ENCODE peak calls at places on chromosomes 5 and 9, in four cellular contexts. One of them, this sample, is unnamed.

GRCh38 chr9:37972346-37972745 is 68.4 kb upstream of the SLC25A51 start:
- DNase-seq in heart right ventricle: no peak
- DNase-seq in CD8-positive, alpha-beta T cell: no peak
- DNase-seq in kidney: peak
- DNase-seq in this sample: no peak

GRCh38 chr5:157535042-157535865 is 40.3 kb downstream of the ADAM19 start:
- DNase-seq in heart right ventricle: peak
- DNase-seq in CD8-positive, alpha-beta T cell: no peak
- DNase-seq in kidney: peak
- DNase-seq in this sample: no peak

GRCh38 chr9:134382733-134383132 is 56.5 kb downstream of the RXRA start:
- DNase-seq in heart right ventricle: no peak
- DNase-seq in CD8-positive, alpha-beta T cell: no peak
- DNase-seq in kidney: no peak
- DNase-seq in this sample: no peak

GRCh38 chr5:110288766-110289165 is 437.7 kb downstream of the TMEM232 start:
- DNase-seq in heart right ventricle: no peak
- DNase-seq in CD8-positive, alpha-beta T cell: no peak
- DNase-seq in kidney: no peak
- DNase-seq in this sample: peak

GRCh38 chr5:14743601-14744295 is 79.2 kb downstream of the OTULIN start:
- DNase-seq in heart right ventricle: no peak
- DNase-seq in CD8-positive, alpha-beta T cell: no peak
- DNase-seq in kidney: no peak
- DNase-seq in this sample: peak

GRCh38 chr5:2695200-2695891 is 56.1 kb downstream of the IRX2 start:
- DNase-seq in heart right ventricle: no peak
- DNase-seq in CD8-positive, alpha-beta T cell: no peak
- DNase-seq in kidney: no peak
- DNase-seq in this sample: peak

GRCh38 chr5:132134384-132134783 is 60.8 kb downstream of the CSF2 start:
- DNase-seq in heart right ventricle: no peak
- DNase-seq in CD8-positive, alpha-beta T cell: no peak
- DNase-seq in kidney: no peak
- DNase-seq in this sample: peak

GRCh38 chr9:123343428-123344272 is 12.3 kb upstream of the CRB2 start:
- DNase-seq in heart right ventricle: no peak
- DNase-seq in CD8-positive, alpha-beta T cell: no peak
- DNase-seq in kidney: no peak
- DNase-seq in this sample: peak

GRCh38 chr9:130053504-130054427 is at the start of gene GPR107:
- DNase-seq in heart right ventricle: peak
- DNase-seq in CD8-positive, alpha-beta T cell: peak
- DNase-seq in kidney: peak
- DNase-seq in this sample: peak

GRCh38 chr5:72720205-72720604 is 96.3 kb upstream of the TNPO1 start:
- DNase-seq in heart right ventricle: no peak
- DNase-seq in CD8-positive, alpha-beta T cell: no peak
- DNase-seq in kidney: no peak
- DNase-seq in this sample: no peak

GRCh38 chr9:4126996-4127395 is 172.9 kb downstream of the GLIS3 start:
- DNase-seq in heart right ventricle: no peak
- DNase-seq in CD8-positive, alpha-beta T cell: no peak
- DNase-seq in kidney: no peak
- DNase-seq in this sample: no peak

GRCh38 chr5:177355868-177356168 is 1.9 kb upstream of the RGS14 start:
- DNase-seq in heart right ventricle: no peak
- DNase-seq in CD8-positive, alpha-beta T cell: no peak
- DNase-seq in kidney: peak
- DNase-seq in this sample: no peak

GRCh38 chr5:154756203-154756870 is 1.2 kb downstream of the LARP1 start:
- DNase-seq in heart right ventricle: peak
- DNase-seq in CD8-positive, alpha-beta T cell: peak
- DNase-seq in kidney: peak
- DNase-seq in this sample: peak

GRCh38 chr5:115695290-115695689 is 69.5 kb upstream of the TMED7 start:
- DNase-seq in heart right ventricle: no peak
- DNase-seq in CD8-positive, alpha-beta T cell: no peak
- DNase-seq in kidney: no peak
- DNase-seq in this sample: no peak

GRCh38 chr5:68140763-68141162 is 74.8 kb upstream of the PIK3R1 start:
- DNase-seq in heart right ventricle: no peak
- DNase-seq in CD8-positive, alpha-beta T cell: no peak
- DNase-seq in kidney: no peak
- DNase-seq in this sample: no peak

GRCh38 chr9:35907732-35908483 is 1.4 kb upstream of the SPAAR start:
- DNase-seq in heart right ventricle: peak
- DNase-seq in CD8-positive, alpha-beta T cell: no peak
- DNase-seq in kidney: peak
- DNase-seq in this sample: peak

GRCh38 chr9:112338561-112338960 is 5.1 kb upstream of the PTBP3 start:
- DNase-seq in heart right ventricle: no peak
- DNase-seq in CD8-positive, alpha-beta T cell: no peak
- DNase-seq in kidney: no peak
- DNase-seq in this sample: peak

GRCh38 chr9:132651259-132651658 is 18.5 kb downstream of the DDX31 start:
- DNase-seq in heart right ventricle: no peak
- DNase-seq in CD8-positive, alpha-beta T cell: no peak
- DNase-seq in kidney: no peak
- DNase-seq in this sample: peak

GRCh38 chr5:177107159-177107558 is 20.4 kb downstream of the FGFR4 start:
- DNase-seq in heart right ventricle: no peak
- DNase-seq in CD8-positive, alpha-beta T cell: no peak
- DNase-seq in kidney: no peak
- DNase-seq in this sample: no peak

GRCh38 chr5:154811653-154812465 is 38.5 kb downstream of the FAXDC2 start:
- DNase-seq in heart right ventricle: peak
- DNase-seq in CD8-positive, alpha-beta T cell: peak
- DNase-seq in kidney: no peak
- DNase-seq in this sample: peak

GRCh38 chr9:107486674-107487520 is 2.7 kb downstream of the KLF4 start:
- DNase-seq in heart right ventricle: peak
- DNase-seq in CD8-positive, alpha-beta T cell: no peak
- DNase-seq in kidney: peak
- DNase-seq in this sample: no peak

GRCh38 chr9:107485451-107486043 is 4.0 kb downstream of the KLF4 start:
- DNase-seq in heart right ventricle: peak
- DNase-seq in CD8-positive, alpha-beta T cell: no peak
- DNase-seq in kidney: no peak
- DNase-seq in this sample: no peak

GRCh38 chr9:107481035-107481434 is 8.5 kb downstream of the KLF4 start:
- DNase-seq in heart right ventricle: no peak
- DNase-seq in CD8-positive, alpha-beta T cell: no peak
- DNase-seq in kidney: no peak
- DNase-seq in this sample: no peak

GRCh38 chr9:107483666-107484065 is 5.9 kb downstream of the KLF4 start:
- DNase-seq in heart right ventricle: no peak
- DNase-seq in CD8-positive, alpha-beta T cell: no peak
- DNase-seq in kidney: no peak
- DNase-seq in this sample: no peak

GRCh38 chr9:107484117-107484723 is 5.3 kb downstream of the KLF4 start:
- DNase-seq in heart right ventricle: no peak
- DNase-seq in CD8-positive, alpha-beta T cell: no peak
- DNase-seq in kidney: no peak
- DNase-seq in this sample: peak
- H3K4me3 ChIP-seq in heart right ventricle: peak
- H3K4me3 ChIP-seq in CD8-positive, alpha-beta T cell: no peak
- H3K4me3 ChIP-seq in kidney: no peak
- H3K4me3 ChIP-seq in this sample: no peak

GRCh38 chr9:114386886-114387677 is 700 bp downstream of the AKNA start:
- DNase-seq in heart right ventricle: peak
- DNase-seq in CD8-positive, alpha-beta T cell: peak
- DNase-seq in kidney: peak
- DNase-seq in this sample: no peak

GRCh38 chr9:114388764-114389375 is 1.1 kb upstream of the AKNA start:
- DNase-seq in heart right ventricle: no peak
- DNase-seq in CD8-positive, alpha-beta T cell: peak
- DNase-seq in kidney: no peak
- DNase-seq in this sample: no peak

GRCh38 chr9:114387678-114388431 is at the start of gene AKNA:
- DNase-seq in heart right ventricle: peak
- DNase-seq in CD8-positive, alpha-beta T cell: peak
- DNase-seq in kidney: peak
- DNase-seq in this sample: peak

GRCh38 chr9:114390952-114391351 is 3.2 kb upstream of the AKNA start:
- DNase-seq in heart right ventricle: no peak
- DNase-seq in CD8-positive, alpha-beta T cell: no peak
- DNase-seq in kidney: no peak
- DNase-seq in this sample: no peak

DNA sequence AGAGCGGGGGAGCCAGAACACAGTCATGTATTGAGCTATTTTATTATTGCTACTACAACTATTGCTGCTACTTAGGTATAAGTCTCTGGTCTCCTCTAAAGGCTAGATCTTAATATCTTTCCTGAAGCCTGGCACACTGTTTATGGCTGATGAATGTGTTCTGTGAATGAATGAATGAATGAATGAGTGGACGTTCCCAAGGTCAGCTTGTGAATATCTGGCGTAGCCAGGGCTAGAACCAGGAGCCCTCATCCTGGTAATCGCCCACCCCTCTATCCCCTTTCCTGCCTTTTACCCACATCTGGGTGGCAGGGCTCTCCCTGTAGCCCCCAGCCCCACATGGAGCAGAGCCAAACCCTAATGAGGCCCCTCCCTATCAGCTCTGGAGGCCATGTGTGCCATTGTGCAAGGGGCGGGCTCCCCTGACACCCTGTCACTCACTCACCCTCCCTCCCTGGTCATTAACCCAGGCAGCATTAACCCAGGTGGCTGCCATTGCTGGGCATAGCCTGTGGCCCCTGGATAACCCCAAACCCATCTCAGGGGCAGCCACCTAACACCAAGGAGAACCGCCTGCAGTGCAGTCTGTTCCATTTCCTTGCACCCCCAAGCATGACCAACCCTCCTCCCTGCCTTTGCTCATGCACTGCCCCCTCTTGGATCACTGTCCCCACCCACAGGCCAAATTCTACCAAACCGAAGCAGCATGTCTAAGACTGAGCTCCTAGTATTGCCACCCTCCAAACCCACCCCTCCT is 2.0 kb upstream of the AKNA start:
- DNase-seq in heart right ventricle: no peak
- DNase-seq in CD8-positive, alpha-beta T cell: peak
- DNase-seq in kidney: no peak
- DNase-seq in this sample: no peak
- TF ChIP-seq CTCF in heart right ventricle: no peak
- TF ChIP-seq CTCF in CD8-positive, alpha-beta T cell: no peak
- TF ChIP-seq CTCF in kidney: no peak
- TF ChIP-seq CTCF in this sample: no peak

GRCh38 chr5:150779397-150780179 is 1.0 kb downstream of the SMIM3 start:
- DNase-seq in heart right ventricle: no peak
- DNase-seq in CD8-positive, alpha-beta T cell: no peak
- DNase-seq in kidney: no peak
- DNase-seq in this sample: peak

GRCh38 chr5:150778517-150779396 is at the start of gene SMIM3:
- DNase-seq in heart right ventricle: peak
- DNase-seq in CD8-positive, alpha-beta T cell: peak
- DNase-seq in kidney: peak
- DNase-seq in this sample: peak

GRCh38 chr5:150777685-150778084 is 872 bp upstream of the SMIM3 start:
- DNase-seq in heart right ventricle: no peak
- DNase-seq in CD8-positive, alpha-beta T cell: no peak
- DNase-seq in kidney: no peak
- DNase-seq in this sample: no peak

GRCh38 chr5:150780180-150780692 is 1.7 kb downstream of the SMIM3 start:
- DNase-seq in heart right ventricle: peak
- DNase-seq in CD8-positive, alpha-beta T cell: no peak
- DNase-seq in kidney: peak
- DNase-seq in this sample: peak

GRCh38 chr5:150778103-150778516 is 447 bp upstream of the SMIM3 start:
- DNase-seq in heart right ventricle: no peak
- DNase-seq in CD8-positive, alpha-beta T cell: no peak
- DNase-seq in kidney: no peak
- DNase-seq in this sample: no peak
- H3K4me3 ChIP-seq in heart right ventricle: peak
- H3K4me3 ChIP-seq in CD8-positive, alpha-beta T cell: peak
- H3K4me3 ChIP-seq in kidney: peak
- H3K4me3 ChIP-seq in this sample: peak

DNA sequence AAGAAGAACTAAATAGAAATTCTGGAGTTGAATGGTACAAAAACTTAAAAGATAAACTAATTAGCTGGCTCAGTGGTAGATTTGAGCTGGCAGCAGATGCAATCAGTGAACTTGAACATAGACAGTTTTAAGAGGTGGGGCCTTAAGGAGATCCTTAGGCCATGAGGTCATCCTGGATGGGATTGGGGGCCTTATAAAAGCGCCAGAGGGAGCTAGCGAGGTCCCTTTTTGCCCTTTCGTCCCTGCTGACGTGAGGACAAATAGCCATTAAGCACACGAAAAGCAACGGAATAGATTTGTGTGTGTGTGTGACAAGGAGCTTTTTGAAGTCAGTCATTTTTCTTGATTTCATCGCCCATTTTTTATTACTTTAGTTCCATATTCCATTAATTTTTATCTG is 83.3 kb downstream of the ZNF354C start:
- DNase-seq in heart right ventricle: no peak
- DNase-seq in CD8-positive, alpha-beta T cell: no peak
- DNase-seq in kidney: peak
- DNase-seq in this sample: peak
- TF ChIP-seq CTCF in heart right ventricle: no peak
- TF ChIP-seq CTCF in CD8-positive, alpha-beta T cell: no peak
- TF ChIP-seq CTCF in kidney: no peak
- TF ChIP-seq CTCF in this sample: peak

This sample was measured in AG10803.